ENCODE peak calls at places on chromosome 17, in six cellular contexts. I is GM23248, P is NCI-H446 treated with DMSO at 0.1 percent for 48 hours, T is SW480, Y is T-helper 1 cell, Q is AG08395. V is an unnamed sample.

GRCh38 chr17:3866269-3866668 is 20.2 kb upstream of the NCBP3 start:
- DNase-seq in I (no peak), P (peak), T (no peak), Y (no peak), Q (no peak), V (no peak)

GRCh38 chr17:67262420-67262819 is 17.4 kb upstream of the HELZ start:
- DNase-seq in I (no peak), P (no peak), T (no peak), Y (no peak), Q (no peak), V (no peak)

GRCh38 chr17:59221159-59221847 is 992 bp downstream of the GDPD1 start:
- DNase-seq in I (peak), P (no peak), T (no peak), Y (no peak), Q (no peak), V (no peak)

GRCh38 chr17:3582921-3583320 is 25.3 kb upstream of the TRPV3 start:
- DNase-seq in I (no peak), P (no peak), T (no peak), Y (no peak), Q (no peak), V (no peak)

GRCh38 chr17:78915872-78916632 is 9.1 kb downstream of the TIMP2 start:
- DNase-seq in I (peak), P (no peak), T (peak), Y (no peak), Q (peak), V (no peak)

GRCh38 chr17:60106377-60107059 is 27.8 kb upstream of the HEATR6 start:
- DNase-seq in I (peak), P (no peak), T (no peak), Y (no peak), Q (peak), V (no peak)

GRCh38 chr17:80092959-80093358 is 8.4 kb upstream of the GAA start:
- DNase-seq in I (no peak), P (no peak), T (no peak), Y (no peak), Q (no peak), V (no peak)

GRCh38 chr17:17175917-17176316 is 30.2 kb downstream of the PLD6 start:
- DNase-seq in I (no peak), P (no peak), T (no peak), Y (peak), Q (no peak), V (no peak)

GRCh38 chr17:59800530-59800942 is 92.2 kb downstream of the TUBD1 start:
- DNase-seq in I (no peak), P (no peak), T (peak), Y (peak), Q (no peak), V (no peak)

GRCh38 chr17:58338907-58339774 is 10.5 kb upstream of the TSPOAP1 start:
- DNase-seq in I (peak), P (no peak), T (peak), Y (peak), Q (peak), V (no peak)

GRCh38 chr17:59746849-59747445 is 39.5 kb downstream of the VMP1 start:
- DNase-seq in I (peak), P (no peak), T (peak), Y (peak), Q (peak), V (no peak)

GRCh38 chr17:51351890-51352289 is 91.5 kb downstream of the UTP18 start:
- DNase-seq in I (peak), P (peak), T (no peak), Y (no peak), Q (peak), V (no peak)

GRCh38 chr17:17328251-17328650 is 25.1 kb downstream of the NT5M start:
- DNase-seq in I (no peak), P (no peak), T (no peak), Y (no peak), Q (no peak), V (no peak)

GRCh38 chr17:62787358-62787757 is 20.8 kb downstream of the MARCHF10 start:
- DNase-seq in I (no peak), P (no peak), T (peak), Y (no peak), Q (no peak), V (no peak)

GRCh38 chr17:73765824-73766563 is 121.7 kb upstream of the SDK2 start:
- DNase-seq in I (no peak), P (no peak), T (no peak), Y (no peak), Q (no peak), V (peak)

GRCh38 chr17:81173761-81174160 is 7.7 kb upstream of the AATK start:
- DNase-seq in I (peak), P (no peak), T (no peak), Y (no peak), Q (no peak), V (no peak)

GRCh38 chr17:40552806-40553693 is 12.2 kb downstream of the CCR7 start:
- DNase-seq in I (peak), P (no peak), T (no peak), Y (no peak), Q (no peak), V (no peak)

GRCh38 chr17:6498356-6498755 is 54.1 kb downstream of the PIMREG start:
- DNase-seq in I (no peak), P (no peak), T (no peak), Y (no peak), Q (no peak), V (no peak)

GRCh38 chr17:49528966-49529365 is 33.9 kb downstream of the NGFR start:
- DNase-seq in I (no peak), P (no peak), T (no peak), Y (no peak), Q (no peak), V (no peak)